ENCODE peak calls at places on chromosomes 2 and 18, in ten cellular contexts. C is non-pigmented ciliary epithelial cell; P is choroid plexus epithelial cell; J is GM04504; W is neuronal stem cell; O is RPMI8226; K is activated CD4-positive, alpha-beta T cell treated with anti-CD3 and anti-CD28 coated beads for 1 hour; Y is BE2C; U is T-helper 1 cell; H is HEK293T. R is an unnamed sample.

GRCh38 chr18:24396082-24396623 is 1.5 kb downstream of the OSBPL1A start:
- DNase-seq in C (no peak), P (no peak), J (no peak), W (no peak), O (no peak), K (no peak), Y (no peak), U (no peak), H (no peak), R (no peak)

GRCh38 chr2:217551229-217551909 is 451.4 kb downstream of the TNS1 start:
- DNase-seq in C (peak), P (peak), J (no peak), W (no peak), O (no peak), K (no peak), Y (no peak), U (no peak), H (no peak), R (no peak)

GRCh38 chr2:180707867-180708205 is 272.6 kb upstream of the UBE2E3 start:
- DNase-seq in C (peak), P (peak), J (peak), W (peak), O (no peak), K (no peak), Y (no peak), U (no peak), H (no peak), R (no peak)

GRCh38 chr2:237996041-237996593 is 29.3 kb downstream of the UBE2F start:
- DNase-seq in C (peak), P (peak), J (peak), W (no peak), O (no peak), K (no peak), Y (no peak), U (no peak), H (no peak), R (no peak)

GRCh38 chr18:68448736-68449135 is 266.2 kb downstream of the TMX3 start:
- DNase-seq in C (no peak), P (peak), J (peak), W (no peak), O (no peak), K (no peak), Y (no peak), U (no peak), H (no peak), R (no peak)

GRCh38 chr18:58189008-58189407 is 145.0 kb downstream of the NEDD4L start:
- DNase-seq in C (no peak), P (no peak), J (no peak), W (no peak), O (no peak), K (no peak), Y (no peak), U (no peak), H (no peak), R (no peak)

GRCh38 chr2:231483398-231484329 is 19.4 kb upstream of the NCL start:
- DNase-seq in C (no peak), P (peak), J (no peak), W (no peak), O (peak), K (peak), Y (peak), U (peak), H (no peak), R (peak)

GRCh38 chr18:31977270-31977872 is 34.4 kb upstream of the TRAPPC8 start:
- DNase-seq in C (peak), P (peak), J (peak), W (peak), O (peak), K (no peak), Y (peak), U (peak), H (peak), R (peak)

GRCh38 chr18:11411021-11411420 is 198.4 kb upstream of the SLC35G4 start:
- DNase-seq in C (no peak), P (no peak), J (peak), W (no peak), O (no peak), K (no peak), Y (no peak), U (no peak), H (no peak), R (no peak)

GRCh38 chr18:75068682-75069435 is 140.1 kb downstream of the PTGR3 start:
- DNase-seq in C (no peak), P (no peak), J (no peak), W (no peak), O (no peak), K (no peak), Y (no peak), U (no peak), H (no peak), R (peak)

GRCh38 chr2:61247204-61247812 is 85.3 kb downstream of the C2orf74 start:
- DNase-seq in C (no peak), P (peak), J (peak), W (no peak), O (no peak), K (no peak), Y (no peak), U (no peak), H (no peak), R (no peak)

GRCh38 chr2:233148354-233148753 is 88.2 kb downstream of the INPP5D start:
- DNase-seq in C (no peak), P (no peak), J (no peak), W (no peak), O (no peak), K (no peak), Y (no peak), U (no peak), H (no peak), R (no peak)

GRCh38 chr2:44245068-44245861 is 30.0 kb upstream of the SLC3A1 start:
- DNase-seq in C (no peak), P (no peak), J (no peak), W (no peak), O (no peak), K (no peak), Y (no peak), U (no peak), H (no peak), R (no peak)

GRCh38 chr2:62531594-62531993 is 25.6 kb upstream of the TMEM17 start:
- DNase-seq in C (no peak), P (no peak), J (no peak), W (no peak), O (no peak), K (no peak), Y (no peak), U (no peak), H (no peak), R (no peak)

GRCh38 chr2:179546656-179547055 is 282.0 kb upstream of the SESTD1 start:
- DNase-seq in C (no peak), P (no peak), J (no peak), W (no peak), O (no peak), K (no peak), Y (no peak), U (no peak), H (no peak), R (no peak)

GRCh38 chr18:49109565-49110251 is 158.9 kb upstream of the SMAD7 start:
- DNase-seq in C (no peak), P (no peak), J (no peak), W (no peak), O (no peak), K (no peak), Y (no peak), U (no peak), H (no peak), R (no peak)

GRCh38 chr2:148994341-148994740 is 44.2 kb upstream of the LYPD6B start:
- DNase-seq in C (no peak), P (no peak), J (no peak), W (no peak), O (peak), K (no peak), Y (no peak), U (no peak), H (no peak), R (no peak)

GRCh38 chr2:35343135-35343534 is 1012.4 kb upstream of the CRIM1 start:
- DNase-seq in C (no peak), P (no peak), J (no peak), W (no peak), O (no peak), K (no peak), Y (peak), U (no peak), H (peak), R (peak)

GRCh38 chr2:119641562-119642258 is 37.3 kb upstream of the TMEM177 start:
- DNase-seq in C (peak), P (peak), J (peak), W (peak), O (peak), K (peak), Y (peak), U (peak), H (peak), R (peak)